ENCODE peak calls at places on chromosomes 7 and 10, in six cellular contexts. E is cardiac fibroblast, T is astrocyte of the spinal cord, S is WTC11, A is GM13977, G is WERI-Rb-1. N is an unnamed sample.

GRCh38 chr7:74606101-74606908 is 51.2 kb upstream of the GTF2I start:
- DNase-seq in E (no peak), T (no peak), S (peak; percentile 55), A (peak; percentile 62), G (peak; percentile 71), N (no peak)

GRCh38 chr10:76429642-76430041 is 998.2 kb downstream of the LRMDA start:
- DNase-seq in E (no peak), T (peak; percentile 22), S (no peak), A (no peak), G (no peak), N (no peak)

GRCh38 chr7:101874028-101874427 is 56.6 kb downstream of the CUX1 start:
- DNase-seq in E (peak; percentile 37), T (no peak), S (no peak), A (no peak), G (no peak), N (peak; percentile 57)

GRCh38 chr10:60490013-60490412 is 100.3 kb upstream of the ANK3 start:
- DNase-seq in E (no peak), T (peak; percentile 62), S (no peak), A (no peak), G (no peak), N (peak; percentile 72)

GRCh38 chr10:71887767-71888166 is 36.7 kb upstream of the PSAP start:
- DNase-seq in E (peak; percentile 25), T (no peak), S (no peak), A (no peak), G (no peak), N (no peak)

GRCh38 chr7:2517004-2517403 is 2.6 kb upstream of the LFNG start:
- DNase-seq in E (peak; percentile 87), T (peak; percentile 95), S (no peak), A (no peak), G (no peak), N (peak; percentile 95)

GRCh38 chr7:138979988-138980574 is 1.1 kb downstream of the KIAA1549 start:
- DNase-seq in E (peak; percentile 8), T (peak; percentile 17), S (no peak), A (no peak), G (no peak), N (peak; percentile 16)

GRCh38 chr7:150871601-150872000 is 19.3 kb downstream of the AOC1 start:
- DNase-seq in E (no peak), T (no peak), S (no peak), A (no peak), G (no peak), N (no peak)

GRCh38 chr10:11397980-11398580 is 213.4 kb downstream of the USP6NL start:
- DNase-seq in E (peak; percentile 44), T (peak; percentile 45), S (no peak), A (no peak), G (no peak), N (peak; percentile 5)

GRCh38 chr7:155881471-155882350 is 69.4 kb upstream of the SHH start:
- DNase-seq in E (no peak), T (no peak), S (no peak), A (no peak), G (no peak), N (no peak)

GRCh38 chr7:143407296-143408246 is 1.1 kb downstream of the EPHA1 start:
- DNase-seq in E (no peak), T (no peak), S (no peak), A (no peak), G (no peak), N (no peak)

GRCh38 chr10:113753020-113753692 is 1.7 kb downstream of the PLEKHS1 start:
- DNase-seq in E (no peak), T (no peak), S (no peak), A (no peak), G (no peak), N (no peak)

GRCh38 chr7:134548877-134549276 is at the start of gene AKR1B15:
- DNase-seq in E (peak; percentile 73), T (no peak), S (no peak), A (peak; percentile 74), G (no peak), N (peak; percentile 39)

GRCh38 chr10:18079665-18080295 is 60.4 kb upstream of the CACNB2 start:
- DNase-seq in E (peak; percentile 21), T (no peak), S (no peak), A (no peak), G (no peak), N (peak; percentile 29)

GRCh38 chr7:55192718-55193117 is 172.4 kb upstream of the LANCL2 start:
- DNase-seq in E (peak; percentile 80), T (peak; percentile 84), S (no peak), A (no peak), G (no peak), N (peak; percentile 64)

GRCh38 chr10:372566-372965 is 237.3 kb downstream of the ZMYND11 start:
- DNase-seq in E (no peak), T (no peak), S (no peak), A (no peak), G (no peak), N (no peak)

GRCh38 chr7:100604078-100604975 is 2.2 kb downstream of the PCOLCE start:
- DNase-seq in E (peak; percentile 66), T (peak; percentile 84), S (peak; percentile 90), A (peak; percentile 94), G (peak; percentile 82), N (peak; percentile 64)

GRCh38 chr7:85186083-85186520 is 754 bp downstream of the SEMA3D start:
- DNase-seq in E (peak; percentile 65), T (peak; percentile 66), S (peak; percentile 47), A (no peak), G (peak; percentile 39), N (peak; percentile 50)

GRCh38 chr7:35366167-35367155 is 112.6 kb upstream of the TBX20 start:
- DNase-seq in E (peak; percentile 6), T (no peak), S (peak; percentile 66), A (no peak), G (no peak), N (no peak)

GRCh38 chr10:28400176-28400575 is 97.3 kb upstream of the MPP7 start:
- DNase-seq in E (no peak), T (no peak), S (no peak), A (no peak), G (no peak), N (no peak)

GRCh38 chr7:35624299-35625186 is 70.4 kb downstream of the HERPUD2 start:
- DNase-seq in E (peak; percentile 55), T (peak; percentile 32), S (peak; percentile 52), A (peak; percentile 65), G (peak; percentile 50), N (peak; percentile 63)

GRCh38 chr10:113991091-113991860 is 52.4 kb upstream of the ADRB1 start:
- DNase-seq in E (no peak), T (peak; percentile 82), S (no peak), A (no peak), G (no peak), N (peak; percentile 14)

GRCh38 chr10:132417249-132417878 is 20.4 kb downstream of the PWWP2B start:
- DNase-seq in E (no peak), T (no peak), S (no peak), A (no peak), G (no peak), N (no peak)

GRCh38 chr10:31830887-31831286 is 97.7 kb downstream of the ARHGAP12 start:
- DNase-seq in E (peak; percentile 53), T (peak; percentile 25), S (no peak), A (no peak), G (no peak), N (peak; percentile 66)

GRCh38 chr10:125448596-125448995 is 234.4 kb downstream of the TEX36 start:
- DNase-seq in E (peak; percentile 2), T (no peak), S (peak; percentile 83), A (no peak), G (peak; percentile 22), N (peak; percentile 6)

GRCh38 chr7:41967156-41967555 is 264.3 kb upstream of the INHBA start:
- DNase-seq in E (peak; percentile 66), T (no peak), S (no peak), A (no peak), G (no peak), N (peak; percentile 54)

DNA sequence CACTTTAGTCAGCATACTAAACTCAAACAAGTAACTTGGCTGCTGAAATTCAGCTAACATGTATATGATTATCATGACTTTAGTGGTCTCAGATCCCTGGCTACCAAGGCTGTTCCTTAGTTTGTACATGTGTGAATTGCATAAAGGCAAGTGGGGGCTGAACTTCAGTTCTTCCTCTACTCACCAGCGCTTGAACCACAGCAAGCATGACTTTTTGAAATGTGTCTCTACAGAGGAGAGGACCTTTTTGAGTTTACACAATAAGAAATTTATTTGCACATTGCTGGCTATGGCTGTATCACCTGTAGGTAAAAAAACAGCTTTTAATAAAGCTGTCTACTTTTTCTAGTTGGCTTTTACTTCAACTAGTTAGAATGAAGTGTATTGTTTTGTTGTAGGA is 48.8 kb downstream of the MDFIC start:
- DNase-seq in E (no peak), T (no peak), S (no peak), A (no peak), G (no peak), N (no peak)
- TF ChIP-seq CTCF in E (no peak), T (no peak), S (no peak), A (no peak), G (no peak), N (no peak)

DNA sequence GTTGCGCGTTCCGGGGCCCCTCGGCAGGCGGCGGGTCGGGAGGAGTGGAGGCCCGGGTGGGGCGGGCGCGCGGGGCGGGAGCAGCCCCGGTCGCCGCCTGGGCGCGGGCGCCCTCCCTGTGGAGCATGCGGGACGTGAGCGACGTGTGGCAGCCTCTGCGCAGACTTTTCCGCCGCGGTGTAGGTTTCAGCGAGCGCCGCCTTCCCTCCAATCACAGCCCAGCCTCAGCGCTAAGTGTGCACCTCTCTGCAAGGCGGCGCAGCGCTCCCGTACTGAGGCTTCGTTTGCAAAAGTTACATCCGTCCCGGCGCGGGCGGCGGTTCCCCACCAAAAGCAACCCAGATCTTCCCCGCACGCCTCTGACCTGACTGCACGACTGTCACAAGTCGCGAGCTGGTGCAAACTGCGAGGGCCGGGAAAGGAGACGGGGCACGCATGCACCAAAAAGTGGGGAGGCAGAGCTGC is 1.2 kb upstream of the PFKFB3 start:
- DNase-seq in E (peak; percentile 69), T (peak; percentile 53), S (peak; percentile 65), A (peak; percentile 91), G (no peak), N (peak; percentile 61)
- TF ChIP-seq CTCF in E (no peak), T (no peak), S (no peak), A (peak; percentile 6), G (no peak), N (no peak)

GRCh38 chr10:25808372-25808771 is 125.7 kb upstream of the MYO3A start:
- DNase-seq in E (no peak), T (no peak), S (no peak), A (no peak), G (no peak), N (no peak)
- TF ChIP-seq CTCF in E (no peak), T (no peak), S (no peak), A (no peak), G (no peak), N (no peak)

GRCh38 chr10:1581189-1581588 is 156.1 kb downstream of the ADARB2 start:
- DNase-seq in E (no peak), T (no peak), S (no peak), A (no peak), G (no peak), N (no peak)
- TF ChIP-seq CTCF in E (no peak), T (no peak), S (no peak), A (no peak), G (no peak), N (no peak)